ENCODE peak calls at places on chromosomes 7 and 10, in ten cellular contexts. One of them, this sample, is unnamed.

GRCh38 chr7:131103997-131104396 is 223.7 kb upstream of the MKLN1 start:
- DNase-seq in colonic mucosa: no peak
- DNase-seq in hepatocyte: no peak
- DNase-seq in upper lobe of right lung: no peak
- DNase-seq in brain microvascular endothelial cell: peak; percentile 46
- DNase-seq in mammary epithelial cell: peak; percentile 68
- DNase-seq in endodermal cell: no peak
- DNase-seq in right lobe of liver: no peak
- DNase-seq in HCT116: no peak
- DNase-seq in DND-41: no peak
- DNase-seq in this sample: no peak

GRCh38 chr10:133359554-133359971 is 1.7 kb upstream of the FUOM start:
- DNase-seq in right lobe of liver: peak; percentile 60
- DNase-seq in DND-41: no peak
- DNase-seq in colonic mucosa: peak; percentile 77
- DNase-seq in HCT116: no peak
- DNase-seq in hepatocyte: peak; percentile 86
- DNase-seq in mammary epithelial cell: peak; percentile 28
- DNase-seq in endodermal cell: no peak
- DNase-seq in brain microvascular endothelial cell: no peak
- DNase-seq in upper lobe of right lung: no peak
- DNase-seq in this sample: peak; percentile 15

GRCh38 chr10:1869861-1870260 is 132.5 kb upstream of the ADARB2 start:
- DNase-seq in DND-41: no peak
- DNase-seq in mammary epithelial cell: no peak
- DNase-seq in upper lobe of right lung: no peak
- DNase-seq in colonic mucosa: no peak
- DNase-seq in hepatocyte: no peak
- DNase-seq in brain microvascular endothelial cell: no peak
- DNase-seq in endodermal cell: no peak
- DNase-seq in HCT116: no peak
- DNase-seq in right lobe of liver: no peak
- DNase-seq in this sample: no peak

GRCh38 chr10:91340613-91341362 is 69.4 kb upstream of the HECTD2 start:
- DNase-seq in hepatocyte: no peak
- DNase-seq in colonic mucosa: no peak
- DNase-seq in brain microvascular endothelial cell: peak; percentile 82
- DNase-seq in mammary epithelial cell: peak; percentile 97
- DNase-seq in right lobe of liver: no peak
- DNase-seq in upper lobe of right lung: no peak
- DNase-seq in DND-41: no peak
- DNase-seq in HCT116: no peak
- DNase-seq in endodermal cell: no peak
- DNase-seq in this sample: peak; percentile 98

GRCh38 chr7:1638113-1638726 is 31.9 kb upstream of the ELFN1 start:
- DNase-seq in HCT116: no peak
- DNase-seq in DND-41: no peak
- DNase-seq in hepatocyte: no peak
- DNase-seq in brain microvascular endothelial cell: no peak
- DNase-seq in endodermal cell: no peak
- DNase-seq in upper lobe of right lung: no peak
- DNase-seq in colonic mucosa: no peak
- DNase-seq in right lobe of liver: no peak
- DNase-seq in mammary epithelial cell: no peak
- DNase-seq in this sample: no peak

GRCh38 chr7:26361637-26362036 is 70.0 kb downstream of the SNX10 start:
- DNase-seq in mammary epithelial cell: no peak
- DNase-seq in DND-41: no peak
- DNase-seq in brain microvascular endothelial cell: no peak
- DNase-seq in right lobe of liver: no peak
- DNase-seq in upper lobe of right lung: no peak
- DNase-seq in hepatocyte: no peak
- DNase-seq in colonic mucosa: no peak
- DNase-seq in endodermal cell: no peak
- DNase-seq in HCT116: no peak
- DNase-seq in this sample: no peak

GRCh38 chr10:116706281-116706680 is 36.1 kb downstream of the HSPA12A start:
- DNase-seq in HCT116: no peak
- DNase-seq in mammary epithelial cell: no peak
- DNase-seq in upper lobe of right lung: peak; percentile 32
- DNase-seq in endodermal cell: peak; percentile 46
- DNase-seq in DND-41: no peak
- DNase-seq in brain microvascular endothelial cell: no peak
- DNase-seq in right lobe of liver: no peak
- DNase-seq in colonic mucosa: no peak
- DNase-seq in hepatocyte: no peak
- DNase-seq in this sample: no peak

GRCh38 chr7:150631866-150632864 is at the start of gene GIMAP6:
- DNase-seq in mammary epithelial cell: no peak
- DNase-seq in DND-41: peak; percentile 74
- DNase-seq in hepatocyte: no peak
- DNase-seq in HCT116: no peak
- DNase-seq in upper lobe of right lung: no peak
- DNase-seq in colonic mucosa: no peak
- DNase-seq in endodermal cell: no peak
- DNase-seq in brain microvascular endothelial cell: no peak
- DNase-seq in right lobe of liver: no peak
- DNase-seq in this sample: no peak

GRCh38 chr7:93964262-93964661 is 39.9 kb downstream of the BET1 start:
- DNase-seq in right lobe of liver: no peak
- DNase-seq in hepatocyte: no peak
- DNase-seq in colonic mucosa: no peak
- DNase-seq in DND-41: no peak
- DNase-seq in upper lobe of right lung: no peak
- DNase-seq in brain microvascular endothelial cell: no peak
- DNase-seq in mammary epithelial cell: no peak
- DNase-seq in endodermal cell: no peak
- DNase-seq in HCT116: no peak
- DNase-seq in this sample: no peak

GRCh38 chr10:5512331-5512730 is 12.4 kb upstream of the CALML3 start:
- DNase-seq in mammary epithelial cell: no peak
- DNase-seq in hepatocyte: no peak
- DNase-seq in DND-41: no peak
- DNase-seq in right lobe of liver: no peak
- DNase-seq in colonic mucosa: no peak
- DNase-seq in HCT116: no peak
- DNase-seq in upper lobe of right lung: peak; percentile 52
- DNase-seq in endodermal cell: no peak
- DNase-seq in brain microvascular endothelial cell: no peak
- DNase-seq in this sample: no peak

GRCh38 chr10:119306514-119306951 is 99.2 kb downstream of the GRK5 start:
- DNase-seq in DND-41: peak; percentile 82
- DNase-seq in endodermal cell: no peak
- DNase-seq in upper lobe of right lung: no peak
- DNase-seq in right lobe of liver: no peak
- DNase-seq in hepatocyte: peak; percentile 12
- DNase-seq in mammary epithelial cell: no peak
- DNase-seq in HCT116: no peak
- DNase-seq in brain microvascular endothelial cell: no peak
- DNase-seq in colonic mucosa: no peak
- DNase-seq in this sample: peak; percentile 60

DNA sequence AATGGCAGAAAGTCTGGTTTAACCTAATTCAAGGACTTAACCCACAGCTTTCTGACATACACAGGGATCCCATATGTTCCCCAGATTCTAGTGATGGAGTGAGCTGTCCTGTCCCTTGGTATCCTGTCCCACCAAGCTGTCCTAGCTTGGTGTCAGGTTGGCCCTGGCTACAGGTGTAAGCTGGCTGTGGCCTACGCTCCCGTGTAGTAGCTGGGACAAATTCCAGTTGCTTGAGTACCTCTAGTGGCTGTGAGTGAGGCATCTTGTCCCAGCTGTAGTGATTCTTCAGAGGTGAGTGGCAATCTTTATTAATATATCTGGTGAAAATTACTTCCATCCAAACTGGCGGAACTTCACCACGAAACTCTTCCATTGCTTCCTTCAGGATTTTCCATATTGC is 105.2 kb upstream of the FAM171A1 start:
- DNase-seq in brain microvascular endothelial cell: no peak
- DNase-seq in hepatocyte: no peak
- DNase-seq in DND-41: no peak
- DNase-seq in endodermal cell: no peak
- DNase-seq in upper lobe of right lung: no peak
- DNase-seq in HCT116: no peak
- DNase-seq in right lobe of liver: no peak
- DNase-seq in colonic mucosa: peak; percentile 50
- DNase-seq in mammary epithelial cell: no peak
- DNase-seq in this sample: no peak
- H3K27me3 ChIP-seq in brain microvascular endothelial cell: no peaks in the 10 kb centered on the region
- H3K27me3 ChIP-seq in hepatocyte: no peaks in the 10 kb centered on the region
- H3K27me3 ChIP-seq in DND-41: peaks cover 10% of the 10 kb centered on the region
- H3K27me3 ChIP-seq in endodermal cell: no peaks in the 10 kb centered on the region
- H3K27me3 ChIP-seq in upper lobe of right lung: no peaks in the 10 kb centered on the region
- H3K27me3 ChIP-seq in HCT116: peaks cover 71% of the 10 kb centered on the region
- H3K27me3 ChIP-seq in right lobe of liver: no peaks in the 10 kb centered on the region
- H3K27me3 ChIP-seq in colonic mucosa: no peaks in the 10 kb centered on the region
- H3K27me3 ChIP-seq in mammary epithelial cell: no peaks in the 10 kb centered on the region
- H3K27me3 ChIP-seq in this sample: no peaks in the 10 kb centered on the region

GRCh38 chr7:99452541-99452940 is 13.4 kb downstream of the ATP5MF start:
- DNase-seq in brain microvascular endothelial cell: no peak
- DNase-seq in hepatocyte: no peak
- DNase-seq in mammary epithelial cell: no peak
- DNase-seq in DND-41: no peak
- DNase-seq in upper lobe of right lung: no peak
- DNase-seq in endodermal cell: no peak
- DNase-seq in colonic mucosa: no peak
- DNase-seq in right lobe of liver: no peak
- DNase-seq in HCT116: no peak
- DNase-seq in this sample: no peak

GRCh38 chr7:99455874-99456273 is 10.1 kb downstream of the ATP5MF start:
- DNase-seq in upper lobe of right lung: no peak
- DNase-seq in HCT116: no peak
- DNase-seq in DND-41: no peak
- DNase-seq in right lobe of liver: no peak
- DNase-seq in colonic mucosa: no peak
- DNase-seq in endodermal cell: no peak
- DNase-seq in mammary epithelial cell: no peak
- DNase-seq in hepatocyte: no peak
- DNase-seq in brain microvascular endothelial cell: no peak
- DNase-seq in this sample: no peak

GRCh38 chr7:99456288-99456687 is 9.7 kb downstream of the ATP5MF start:
- DNase-seq in brain microvascular endothelial cell: no peak
- DNase-seq in mammary epithelial cell: no peak
- DNase-seq in HCT116: no peak
- DNase-seq in upper lobe of right lung: no peak
- DNase-seq in colonic mucosa: no peak
- DNase-seq in hepatocyte: no peak
- DNase-seq in endodermal cell: no peak
- DNase-seq in DND-41: no peak
- DNase-seq in right lobe of liver: no peak
- DNase-seq in this sample: no peak

GRCh38 chr7:99451936-99452335 is 13.2 kb downstream of the CPSF4 start:
- DNase-seq in upper lobe of right lung: no peak
- DNase-seq in mammary epithelial cell: no peak
- DNase-seq in HCT116: no peak
- DNase-seq in hepatocyte: no peak
- DNase-seq in endodermal cell: no peak
- DNase-seq in brain microvascular endothelial cell: no peak
- DNase-seq in colonic mucosa: no peak
- DNase-seq in right lobe of liver: no peak
- DNase-seq in DND-41: no peak
- DNase-seq in this sample: no peak

GRCh38 chr7:99453105-99453504 is 12.9 kb downstream of the ATP5MF start:
- DNase-seq in hepatocyte: no peak
- DNase-seq in upper lobe of right lung: no peak
- DNase-seq in right lobe of liver: no peak
- DNase-seq in brain microvascular endothelial cell: no peak
- DNase-seq in endodermal cell: no peak
- DNase-seq in HCT116: no peak
- DNase-seq in DND-41: no peak
- DNase-seq in colonic mucosa: no peak
- DNase-seq in mammary epithelial cell: no peak
- DNase-seq in this sample: no peak
- H3K36me3 ChIP-seq in hepatocyte: no peaks in the 10 kb centered on the region
- H3K36me3 ChIP-seq in upper lobe of right lung: peaks cover 90% of the 10 kb centered on the region
- H3K36me3 ChIP-seq in right lobe of liver: peaks cover 57% of the 10 kb centered on the region
- H3K36me3 ChIP-seq in brain microvascular endothelial cell: peaks cover 78% of the 10 kb centered on the region
- H3K36me3 ChIP-seq in endodermal cell: peaks cover 93% of the 10 kb centered on the region
- H3K36me3 ChIP-seq in HCT116: peaks cover 63% of the 10 kb centered on the region
- H3K36me3 ChIP-seq in DND-41: peaks cover 98% of the 10 kb centered on the region
- H3K36me3 ChIP-seq in colonic mucosa: peaks cover 14% of the 10 kb centered on the region
- H3K36me3 ChIP-seq in mammary epithelial cell: peaks cover 37% of the 10 kb centered on the region
- H3K36me3 ChIP-seq in this sample: peaks cover 48% of the 10 kb centered on the region

GRCh38 chr10:60023475-60023874 is 117.1 kb upstream of the CCDC6 start:
- DNase-seq in colonic mucosa: no peak
- DNase-seq in upper lobe of right lung: no peak
- DNase-seq in hepatocyte: no peak
- DNase-seq in mammary epithelial cell: no peak
- DNase-seq in HCT116: no peak
- DNase-seq in brain microvascular endothelial cell: no peak
- DNase-seq in endodermal cell: no peak
- DNase-seq in DND-41: no peak
- DNase-seq in right lobe of liver: no peak
- DNase-seq in this sample: no peak
- TF ChIP-seq CTCF in colonic mucosa: no peak
- TF ChIP-seq CTCF in upper lobe of right lung: no peak
- TF ChIP-seq CTCF in hepatocyte: no peak
- TF ChIP-seq CTCF in mammary epithelial cell: no peak
- TF ChIP-seq CTCF in HCT116: no peak
- TF ChIP-seq CTCF in brain microvascular endothelial cell: no peak
- TF ChIP-seq CTCF in endodermal cell: no peak
- TF ChIP-seq CTCF in DND-41: no peak
- TF ChIP-seq CTCF in right lobe of liver: no peak
- TF ChIP-seq CTCF in this sample: no peak

GRCh38 chr7:69598487-69599148 is 343 bp downstream of the AUTS2 start:
- DNase-seq in upper lobe of right lung: peak; percentile 61
- DNase-seq in DND-41: peak; percentile 70
- DNase-seq in colonic mucosa: peak; percentile 19
- DNase-seq in brain microvascular endothelial cell: no peak
- DNase-seq in hepatocyte: no peak
- DNase-seq in mammary epithelial cell: peak; percentile 4
- DNase-seq in endodermal cell: no peak
- DNase-seq in HCT116: no peak
- DNase-seq in right lobe of liver: peak; percentile 35
- DNase-seq in this sample: no peak

GRCh38 chr7:69597278-69598076 is 798 bp upstream of the AUTS2 start:
- DNase-seq in right lobe of liver: peak; percentile 47
- DNase-seq in colonic mucosa: peak; percentile 22
- DNase-seq in brain microvascular endothelial cell: no peak
- DNase-seq in upper lobe of right lung: peak; percentile 72
- DNase-seq in mammary epithelial cell: no peak
- DNase-seq in hepatocyte: peak; percentile 54
- DNase-seq in HCT116: no peak
- DNase-seq in endodermal cell: peak; percentile 86
- DNase-seq in DND-41: peak; percentile 78
- DNase-seq in this sample: no peak

GRCh38 chr7:69599879-69600764 is 1.8 kb downstream of the AUTS2 start:
- DNase-seq in mammary epithelial cell: no peak
- DNase-seq in hepatocyte: peak; percentile 32
- DNase-seq in upper lobe of right lung: peak; percentile 59
- DNase-seq in brain microvascular endothelial cell: no peak
- DNase-seq in right lobe of liver: no peak
- DNase-seq in colonic mucosa: peak; percentile 17
- DNase-seq in endodermal cell: no peak
- DNase-seq in DND-41: peak; percentile 45
- DNase-seq in HCT116: no peak
- DNase-seq in this sample: no peak

GRCh38 chr7:69598081-69598486 is at the start of gene AUTS2:
- DNase-seq in hepatocyte: peak; percentile 96
- DNase-seq in brain microvascular endothelial cell: peak; percentile 48
- DNase-seq in endodermal cell: peak; percentile 97
- DNase-seq in upper lobe of right lung: peak; percentile 92
- DNase-seq in DND-41: peak; percentile 95
- DNase-seq in HCT116: no peak
- DNase-seq in mammary epithelial cell: peak; percentile 3
- DNase-seq in right lobe of liver: peak; percentile 86
- DNase-seq in colonic mucosa: peak; percentile 57
- DNase-seq in this sample: no peak

GRCh38 chr7:69599211-69599878 is 1.1 kb downstream of the AUTS2 start:
- DNase-seq in colonic mucosa: no peak
- DNase-seq in mammary epithelial cell: no peak
- DNase-seq in HCT116: no peak
- DNase-seq in brain microvascular endothelial cell: no peak
- DNase-seq in endodermal cell: peak; percentile 74
- DNase-seq in right lobe of liver: no peak
- DNase-seq in hepatocyte: peak; percentile 32
- DNase-seq in DND-41: peak; percentile 41
- DNase-seq in upper lobe of right lung: peak; percentile 64
- DNase-seq in this sample: no peak
- H3K27me3 ChIP-seq in colonic mucosa: peaks cover 36% of the 10 kb centered on the region
- H3K27me3 ChIP-seq in mammary epithelial cell: peaks cover 25% of the 10 kb centered on the region
- H3K27me3 ChIP-seq in HCT116: no peaks in the 10 kb centered on the region
- H3K27me3 ChIP-seq in brain microvascular endothelial cell: peaks cover 11% of the 10 kb centered on the region
- H3K27me3 ChIP-seq in endodermal cell: peaks cover 18% of the 10 kb centered on the region
- H3K27me3 ChIP-seq in right lobe of liver: no peaks in the 10 kb centered on the region
- H3K27me3 ChIP-seq in hepatocyte: peaks cover 7% of the 10 kb centered on the region
- H3K27me3 ChIP-seq in DND-41: no peaks in the 10 kb centered on the region
- H3K27me3 ChIP-seq in upper lobe of right lung: no peaks in the 10 kb centered on the region
- H3K27me3 ChIP-seq in this sample: peaks cover 18% of the 10 kb centered on the region